ENCODE peak calls at places on chromosomes 3 and 15, in four cellular contexts. One of them, this sample, is unnamed.

GRCh38 chr15:40244961-40245523 is 6.2 kb downstream of the PAK6 start:
- DNase-seq in K562: no peak
- DNase-seq in OCI-LY7: no peak
- DNase-seq in HepG2: peak
- DNase-seq in this sample: no peak

GRCh38 chr3:143895805-143896204 is 47.5 kb upstream of the SLC9A9 start:
- DNase-seq in K562: no peak
- DNase-seq in OCI-LY7: peak
- DNase-seq in HepG2: no peak
- DNase-seq in this sample: peak

GRCh38 chr15:59168536-59168935 is 38.1 kb upstream of the LDHAL6B start:
- DNase-seq in K562: no peak
- DNase-seq in OCI-LY7: no peak
- DNase-seq in HepG2: peak
- DNase-seq in this sample: no peak

GRCh38 chr3:49602877-49603411 is 48.7 kb downstream of the BSN start:
- DNase-seq in K562: no peak
- DNase-seq in OCI-LY7: no peak
- DNase-seq in HepG2: no peak
- DNase-seq in this sample: peak

GRCh38 chr3:121974601-121975111 is 47.4 kb downstream of the ILDR1 start:
- DNase-seq in K562: no peak
- DNase-seq in OCI-LY7: no peak
- DNase-seq in HepG2: no peak
- DNase-seq in this sample: no peak

GRCh38 chr3:30658328-30659052 is 52.1 kb downstream of the TGFBR2 start:
- DNase-seq in K562: no peak
- DNase-seq in OCI-LY7: peak
- DNase-seq in HepG2: peak
- DNase-seq in this sample: peak

GRCh38 chr3:39216176-39216790 is 23.9 kb upstream of the XIRP1 start:
- DNase-seq in K562: no peak
- DNase-seq in OCI-LY7: peak
- DNase-seq in HepG2: no peak
- DNase-seq in this sample: peak

GRCh38 chr3:183185696-183186095 is 23.2 kb upstream of the LAMP3 start:
- DNase-seq in K562: no peak
- DNase-seq in OCI-LY7: no peak
- DNase-seq in HepG2: no peak
- DNase-seq in this sample: no peak

GRCh38 chr3:104359546-104359945 is 1007.2 kb upstream of the ALCAM start:
- DNase-seq in K562: no peak
- DNase-seq in OCI-LY7: no peak
- DNase-seq in HepG2: no peak
- DNase-seq in this sample: no peak

GRCh38 chr15:99106417-99107220 is 1.7 kb downstream of the SYNM start:
- DNase-seq in K562: no peak
- DNase-seq in OCI-LY7: no peak
- DNase-seq in HepG2: no peak
- DNase-seq in this sample: no peak

GRCh38 chr3:58023536-58023935 is 15.3 kb downstream of the FLNB start:
- DNase-seq in K562: no peak
- DNase-seq in OCI-LY7: no peak
- DNase-seq in HepG2: no peak
- DNase-seq in this sample: no peak

GRCh38 chr3:171834461-171834801 is 8.7 kb upstream of the TMEM212 start:
- DNase-seq in K562: no peak
- DNase-seq in OCI-LY7: no peak
- DNase-seq in HepG2: peak
- DNase-seq in this sample: no peak

GRCh38 chr3:171835116-171835515 is 8.0 kb upstream of the TMEM212 start:
- DNase-seq in K562: no peak
- DNase-seq in OCI-LY7: no peak
- DNase-seq in HepG2: no peak
- DNase-seq in this sample: no peak

GRCh38 chr3:171833006-171833405 is 10.1 kb upstream of the TMEM212 start:
- DNase-seq in K562: no peak
- DNase-seq in OCI-LY7: no peak
- DNase-seq in HepG2: no peak
- DNase-seq in this sample: no peak

GRCh38 chr3:171835613-171836012 is 7.5 kb upstream of the TMEM212 start:
- DNase-seq in K562: no peak
- DNase-seq in OCI-LY7: no peak
- DNase-seq in HepG2: no peak
- DNase-seq in this sample: no peak

DNA sequence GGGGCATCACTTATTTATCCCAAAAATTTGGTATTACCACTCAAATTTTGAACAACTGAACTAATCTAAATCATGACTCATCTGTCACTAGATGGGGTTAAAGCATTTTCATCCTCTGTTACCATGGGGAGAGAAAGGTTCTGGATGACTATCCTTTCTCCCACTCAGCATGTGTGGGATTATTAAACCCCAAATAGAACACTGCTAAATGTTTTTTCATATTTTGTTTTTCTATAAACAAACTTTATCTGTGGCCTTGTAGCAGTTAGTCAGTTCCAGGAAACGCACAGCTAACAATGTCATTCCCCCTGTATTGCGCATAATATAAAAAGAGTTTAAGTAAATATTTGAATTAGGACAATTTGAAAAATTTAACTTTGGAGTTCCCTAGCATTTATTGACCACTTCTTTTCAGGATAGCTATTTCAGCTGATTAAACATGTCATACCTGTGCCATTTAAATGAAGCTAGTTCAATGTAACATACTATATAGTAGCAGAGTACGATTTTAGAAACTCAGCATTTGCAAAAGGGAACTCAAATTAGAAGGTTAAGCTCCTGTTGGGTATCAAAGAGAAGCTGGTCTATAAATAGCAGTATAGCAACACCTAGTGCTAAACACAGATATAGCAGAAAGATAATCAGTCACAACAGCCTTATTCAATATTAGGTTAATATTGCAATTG is 9.2 kb upstream of the TMEM212 start:
- DNase-seq in K562: no peak
- DNase-seq in OCI-LY7: peak
- DNase-seq in HepG2: no peak
- DNase-seq in this sample: peak
- TF ChIP-seq CTCF in K562: peak
- TF ChIP-seq CTCF in OCI-LY7: peak
- TF ChIP-seq CTCF in HepG2: peak
- TF ChIP-seq CTCF in this sample: peak

DNA sequence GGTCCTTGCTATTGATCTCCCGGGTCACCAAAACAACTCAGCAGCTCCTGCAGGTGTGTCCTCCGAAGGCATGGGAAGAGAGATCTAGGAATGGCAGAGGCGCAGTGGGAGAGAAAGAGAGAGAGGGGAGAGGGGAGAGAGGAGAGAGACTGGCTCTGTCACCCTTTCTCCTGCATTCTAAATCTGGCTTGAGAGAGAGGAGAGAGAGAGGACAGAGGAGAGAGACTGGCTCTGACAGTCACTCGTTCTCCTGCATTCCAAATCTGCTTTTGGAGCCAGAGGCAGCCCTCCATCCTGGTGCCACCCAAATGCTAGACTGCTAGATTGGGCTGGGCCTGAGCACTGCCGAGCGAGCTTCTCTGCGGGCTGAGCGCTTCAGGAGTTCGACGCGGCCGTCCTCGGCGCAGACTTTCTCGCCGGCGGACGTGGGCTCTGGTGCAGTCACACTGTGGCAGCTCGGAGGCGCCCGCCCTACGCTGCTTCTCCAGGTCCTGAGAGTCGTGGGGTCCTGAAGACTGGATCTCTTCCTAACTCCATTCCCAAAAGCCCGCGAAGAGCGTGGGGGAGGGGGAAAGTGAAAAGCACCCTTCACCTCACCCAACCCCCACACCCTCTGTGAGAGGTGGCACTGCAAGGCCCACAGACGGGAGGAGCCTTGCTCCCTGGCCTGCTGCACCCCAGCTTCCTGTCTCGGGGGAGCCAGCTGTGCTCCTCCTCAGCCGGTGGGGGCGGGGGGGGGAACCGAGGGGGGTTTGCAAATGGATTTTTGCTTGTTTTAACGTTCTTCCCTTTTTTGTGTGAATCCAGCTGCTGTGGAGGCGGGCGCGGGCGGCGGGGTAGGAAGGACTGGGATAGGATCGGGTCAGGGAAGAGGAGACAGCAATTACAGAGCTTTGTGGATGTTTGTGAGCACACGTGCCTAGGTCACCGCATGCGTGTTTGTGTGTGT is 222.3 kb downstream of the MEIS2 start:
- DNase-seq in K562: no peak
- DNase-seq in OCI-LY7: no peak
- DNase-seq in HepG2: no peak
- DNase-seq in this sample: peak
- H3K4me3 ChIP-seq in K562: no peak
- H3K4me3 ChIP-seq in OCI-LY7: no peak
- H3K4me3 ChIP-seq in HepG2: no peak
- H3K4me3 ChIP-seq in this sample: peak

GRCh38 chr3:5069627-5070026 is 52.5 kb upstream of the ARL8B start:
- DNase-seq in K562: no peak
- DNase-seq in OCI-LY7: no peak
- DNase-seq in HepG2: no peak
- DNase-seq in this sample: no peak

GRCh38 chr3:5072100-5072816 is 49.8 kb upstream of the ARL8B start:
- DNase-seq in K562: no peak
- DNase-seq in OCI-LY7: no peak
- DNase-seq in HepG2: no peak
- DNase-seq in this sample: no peak

GRCh38 chr3:5073374-5074085 is 48.6 kb upstream of the ARL8B start:
- DNase-seq in K562: no peak
- DNase-seq in OCI-LY7: no peak
- DNase-seq in HepG2: no peak
- DNase-seq in this sample: no peak

GRCh38 chr3:5068531-5068930 is 53.6 kb upstream of the ARL8B start:
- DNase-seq in K562: no peak
- DNase-seq in OCI-LY7: no peak
- DNase-seq in HepG2: no peak
- DNase-seq in this sample: no peak

GRCh38 chr3:5071061-5071460 is 51.0 kb upstream of the ARL8B start:
- DNase-seq in K562: no peak
- DNase-seq in OCI-LY7: no peak
- DNase-seq in HepG2: no peak
- DNase-seq in this sample: no peak
- TF ChIP-seq CTCF in K562: peak
- TF ChIP-seq CTCF in OCI-LY7: no peak
- TF ChIP-seq CTCF in HepG2: no peak
- TF ChIP-seq CTCF in this sample: no peak

GRCh38 chr15:89910891-89911626 is 1.7 kb downstream of the ARPIN start:
- DNase-seq in K562: no peak
- DNase-seq in OCI-LY7: no peak
- DNase-seq in HepG2: no peak
- DNase-seq in this sample: no peak
- H3K4me3 ChIP-seq in K562: no peak
- H3K4me3 ChIP-seq in OCI-LY7: no peak
- H3K4me3 ChIP-seq in HepG2: no peak
- H3K4me3 ChIP-seq in this sample: no peak

This sample was measured in GM12865.